ENCODE peak calls at places on chromosomes 3 and 15, in ten cellular contexts. Y, L, D, E, F, V, T, G, P and A are unnamed samples.

GRCh38 chr3:74643636-74644035 is 29.2 kb upstream of the CNTN3 start:
- DNase-seq in Y (peak; percentile 78), L (no peak), D (peak; percentile 19), F (peak; percentile 25), G (no peak), E (peak; percentile 70), P (no peak), T (no peak), V (no peak), A (peak; percentile 84)

GRCh38 chr3:47641739-47642138 is 63.1 kb upstream of the CSPG5 start:
- DNase-seq in V (no peak), G (no peak), P (no peak), L (no peak), F (no peak), D (no peak), Y (no peak), E (no peak), T (no peak), A (no peak)

GRCh38 chr15:53976844-53977392 is 1.3 kb upstream of the UNC13C start:
- DNase-seq in P (peak; percentile 19), Y (no peak), L (no peak), F (peak; percentile 38), D (no peak), G (no peak), V (no peak), T (no peak), E (no peak), A (peak; percentile 95)

GRCh38 chr3:16203031-16203430 is 28.6 kb downstream of the GALNT15 start:
- DNase-seq in F (no peak), T (no peak), L (peak; percentile 41), D (peak; percentile 58), Y (peak; percentile 33), P (no peak), E (no peak), G (no peak), V (no peak), A (no peak)

GRCh38 chr3:61925721-61926120 is 364.4 kb downstream of the PTPRG start:
- DNase-seq in G (no peak), E (no peak), V (no peak), L (no peak), Y (no peak), D (no peak), F (no peak), P (no peak), T (no peak), A (no peak)

GRCh38 chr3:24521306-24522154 is 26.9 kb upstream of the THRB start:
- DNase-seq in P (peak; percentile 31), T (no peak), L (peak; percentile 36), E (peak; percentile 65), G (no peak), F (peak; percentile 28), D (no peak), Y (no peak), V (peak; percentile 92), A (no peak)

GRCh38 chr3:16137044-16137443 is 37.4 kb upstream of the GALNT15 start:
- DNase-seq in L (no peak), V (no peak), F (no peak), Y (no peak), G (no peak), D (no peak), E (no peak), T (no peak), P (no peak), A (no peak)

GRCh38 chr15:78308422-78309021 is 9.1 kb upstream of the SKIC8 start:
- DNase-seq in F (peak; percentile 64), L (no peak), E (peak; percentile 79), P (peak; percentile 63), T (no peak), Y (peak; percentile 72), G (peak; percentile 57), D (peak; percentile 52), V (peak; percentile 90), A (peak; percentile 89)

GRCh38 chr3:24341668-24342067 is 153.0 kb downstream of the THRB start:
- DNase-seq in E (no peak), P (no peak), T (no peak), G (no peak), L (no peak), Y (no peak), D (no peak), V (no peak), F (no peak), A (no peak)

GRCh38 chr3:37606472-37606871 is 255.2 kb upstream of the CTDSPL start:
- DNase-seq in E (no peak), V (no peak), T (no peak), D (no peak), P (no peak), L (no peak), G (no peak), Y (no peak), F (no peak), A (no peak)

GRCh38 chr3:52798978-52799476 is 4.4 kb downstream of the ITIH3 start:
- DNase-seq in Y (no peak), L (no peak), V (no peak), F (no peak), D (peak; percentile 8), G (peak; percentile 15), P (peak; percentile 24), T (no peak), E (peak; percentile 30), A (no peak)

GRCh38 chr15:31200735-31201151 is 99.2 kb upstream of the TRPM1 start:
- DNase-seq in Y (peak; percentile 70), E (peak; percentile 85), L (no peak), D (peak; percentile 65), V (no peak), T (no peak), F (peak; percentile 26), P (peak; percentile 47), G (peak; percentile 44), A (peak; percentile 94)

GRCh38 chr3:183844606-183845005 is 19.2 kb upstream of the MAP6D1 start:
- DNase-seq in G (no peak), V (no peak), D (peak; percentile 86), Y (peak; percentile 76), E (no peak), F (no peak), T (peak; percentile 39), L (peak; percentile 64), P (peak; percentile 45), A (no peak)

GRCh38 chr3:24493951-24494615 is 567 bp downstream of the THRB start:
- DNase-seq in F (no peak), E (peak; percentile 80), P (peak; percentile 26), L (peak; percentile 64), G (no peak), Y (peak; percentile 26), D (no peak), T (no peak), V (peak; percentile 88), A (peak; percentile 38)

GRCh38 chr3:162742159-162742717 is 1245.6 kb downstream of the OTOL1 start:
- DNase-seq in V (no peak), F (no peak), T (peak; percentile 11), D (no peak), P (no peak), Y (no peak), G (no peak), L (no peak), E (no peak), A (no peak)

GRCh38 chr3:4271834-4272233 is 31.3 kb upstream of the SETMAR start:
- DNase-seq in D (peak; percentile 18), L (no peak), P (peak; percentile 26), Y (peak; percentile 32), V (no peak), G (no peak), F (no peak), E (no peak), T (peak; percentile 2), A (peak; percentile 67)

GRCh38 chr3:112089956-112090898 is 4.0 kb downstream of the C3orf52 start:
- DNase-seq in T (no peak), G (no peak), P (no peak), L (peak; percentile 54), Y (no peak), D (no peak), E (no peak), F (peak; percentile 25), V (no peak), A (no peak)

GRCh38 chr3:156256256-156256655 is 135.9 kb downstream of the KCNAB1 start:
- DNase-seq in V (no peak), T (no peak), L (no peak), P (no peak), E (no peak), G (no peak), F (no peak), D (no peak), Y (no peak), A (no peak)

GRCh38 chr3:38730281-38730680 is 80.8 kb upstream of the SCN5A start:
- DNase-seq in V (no peak), D (peak; percentile 81), T (no peak), L (peak; percentile 51), F (no peak), E (no peak), Y (peak; percentile 64), P (no peak), G (no peak), A (no peak)

GRCh38 chr3:64900220-64900619 is 212.4 kb upstream of the ADAMTS9 start:
- DNase-seq in D (no peak), Y (no peak), V (no peak), E (no peak), F (no peak), L (no peak), T (no peak), G (no peak), P (no peak), A (no peak)

GRCh38 chr3:146640361-146640760 is 35.2 kb upstream of the PLSCR5 start:
- DNase-seq in E (no peak), P (no peak), F (no peak), D (no peak), L (no peak), T (no peak), Y (no peak), G (no peak), V (no peak), A (peak; percentile 98)

GRCh38 chr15:90667063-90667754 is 49.9 kb upstream of the BLM start:
- DNase-seq in V (no peak), P (no peak), T (no peak), F (no peak), Y (no peak), G (no peak), D (no peak), E (no peak), L (no peak), A (no peak)

GRCh38 chr3:170228093-170228766 is 6.0 kb downstream of the PRKCI start:
- DNase-seq in T (no peak), E (no peak), V (no peak), P (no peak), F (no peak), D (peak; percentile 49), L (peak; percentile 91), G (no peak), Y (peak; percentile 41), A (no peak)

GRCh38 chr3:113685956-113686721 is 10.3 kb downstream of the USF3 start:
- DNase-seq in P (no peak), G (no peak), D (peak; percentile 87), T (peak; percentile 45), F (no peak), V (no peak), E (no peak), L (no peak), Y (peak; percentile 75), A (no peak)

GRCh38 chr15:38079236-38079635 is 144.8 kb downstream of the TMCO5A start:
- DNase-seq in F (no peak), P (no peak), E (no peak), T (no peak), Y (no peak), G (no peak), D (no peak), L (no peak), V (no peak), A (no peak)

GRCh38 chr3:104190681-104191080 is 1176.0 kb upstream of the ALCAM start:
- DNase-seq in G (no peak), F (no peak), E (no peak), V (no peak), D (no peak), P (no peak), Y (no peak), T (no peak), L (no peak), A (no peak)